ENCODE peak calls at places on chromosome 21, in eight cellular contexts. One of them, this sample, is unnamed.

GRCh38 chr21:27648560-27648959 is 681.7 kb upstream of the ADAMTS5 start:
- DNase-seq in amygdala: no peak
- DNase-seq in cardiac fibroblast: peak
- DNase-seq in progenitor cell of endocrine pancreas: no peak
- DNase-seq in glutamatergic neuron: no peak
- DNase-seq in kidney tubule cell: peak
- DNase-seq in HFF-Myc: peak
- DNase-seq in GM03348: peak
- DNase-seq in this sample: no peak

GRCh38 chr21:37915941-37916794 is at the start of gene KCNJ6:
- DNase-seq in amygdala: no peak
- DNase-seq in cardiac fibroblast: peak
- DNase-seq in progenitor cell of endocrine pancreas: peak
- DNase-seq in glutamatergic neuron: peak
- DNase-seq in kidney tubule cell: peak
- DNase-seq in HFF-Myc: no peak
- DNase-seq in GM03348: peak
- DNase-seq in this sample: no peak

GRCh38 chr21:33973268-33973667 is 57.7 kb upstream of the ATP5PO start:
- DNase-seq in amygdala: no peak
- DNase-seq in cardiac fibroblast: no peak
- DNase-seq in progenitor cell of endocrine pancreas: no peak
- DNase-seq in glutamatergic neuron: no peak
- DNase-seq in kidney tubule cell: no peak
- DNase-seq in HFF-Myc: no peak
- DNase-seq in GM03348: no peak
- DNase-seq in this sample: no peak

GRCh38 chr21:42524341-42525227 is 10.9 kb downstream of the SLC37A1 start:
- DNase-seq in amygdala: no peak
- DNase-seq in cardiac fibroblast: peak
- DNase-seq in progenitor cell of endocrine pancreas: peak
- DNase-seq in glutamatergic neuron: peak
- DNase-seq in kidney tubule cell: peak
- DNase-seq in HFF-Myc: peak
- DNase-seq in GM03348: no peak
- DNase-seq in this sample: no peak

GRCh38 chr21:38913120-38913975 is 107.6 kb downstream of the ETS2 start:
- DNase-seq in amygdala: no peak
- DNase-seq in cardiac fibroblast: peak
- DNase-seq in progenitor cell of endocrine pancreas: peak
- DNase-seq in glutamatergic neuron: peak
- DNase-seq in kidney tubule cell: peak
- DNase-seq in HFF-Myc: no peak
- DNase-seq in GM03348: peak
- DNase-seq in this sample: peak

GRCh38 chr21:41932576-41933258 is 21.1 kb downstream of the C2CD2 start:
- DNase-seq in amygdala: no peak
- DNase-seq in cardiac fibroblast: no peak
- DNase-seq in progenitor cell of endocrine pancreas: no peak
- DNase-seq in glutamatergic neuron: no peak
- DNase-seq in kidney tubule cell: peak
- DNase-seq in HFF-Myc: no peak
- DNase-seq in GM03348: peak
- DNase-seq in this sample: peak

GRCh38 chr21:38326429-38326828 is 69.6 kb downstream of the KCNJ15 start:
- DNase-seq in amygdala: no peak
- DNase-seq in cardiac fibroblast: no peak
- DNase-seq in progenitor cell of endocrine pancreas: no peak
- DNase-seq in glutamatergic neuron: no peak
- DNase-seq in kidney tubule cell: no peak
- DNase-seq in HFF-Myc: no peak
- DNase-seq in GM03348: no peak
- DNase-seq in this sample: no peak

GRCh38 chr21:34698270-34699015 is 29.6 kb downstream of the CLIC6 start:
- DNase-seq in amygdala: no peak
- DNase-seq in cardiac fibroblast: no peak
- DNase-seq in progenitor cell of endocrine pancreas: no peak
- DNase-seq in glutamatergic neuron: no peak
- DNase-seq in kidney tubule cell: peak
- DNase-seq in HFF-Myc: no peak
- DNase-seq in GM03348: no peak
- DNase-seq in this sample: no peak

GRCh38 chr21:21897275-21897883 is 899.2 kb downstream of the NCAM2 start:
- DNase-seq in amygdala: no peak
- DNase-seq in cardiac fibroblast: no peak
- DNase-seq in progenitor cell of endocrine pancreas: no peak
- DNase-seq in glutamatergic neuron: no peak
- DNase-seq in kidney tubule cell: no peak
- DNase-seq in HFF-Myc: no peak
- DNase-seq in GM03348: peak
- DNase-seq in this sample: no peak

GRCh38 chr21:36627242-36627641 is 71.7 kb upstream of the SIM2 start:
- DNase-seq in amygdala: no peak
- DNase-seq in cardiac fibroblast: no peak
- DNase-seq in progenitor cell of endocrine pancreas: no peak
- DNase-seq in glutamatergic neuron: no peak
- DNase-seq in kidney tubule cell: peak
- DNase-seq in HFF-Myc: no peak
- DNase-seq in GM03348: peak
- DNase-seq in this sample: no peak

GRCh38 chr21:36692125-36692843 is 6.6 kb upstream of the SIM2 start:
- DNase-seq in amygdala: no peak
- DNase-seq in cardiac fibroblast: no peak
- DNase-seq in progenitor cell of endocrine pancreas: no peak
- DNase-seq in glutamatergic neuron: no peak
- DNase-seq in kidney tubule cell: peak
- DNase-seq in HFF-Myc: no peak
- DNase-seq in GM03348: no peak
- DNase-seq in this sample: no peak

GRCh38 chr21:40191196-40191595 is 324.0 kb downstream of the PCP4 start:
- DNase-seq in amygdala: no peak
- DNase-seq in cardiac fibroblast: no peak
- DNase-seq in progenitor cell of endocrine pancreas: no peak
- DNase-seq in glutamatergic neuron: no peak
- DNase-seq in kidney tubule cell: no peak
- DNase-seq in HFF-Myc: no peak
- DNase-seq in GM03348: no peak
- DNase-seq in this sample: no peak

GRCh38 chr21:35019631-35020032 is 29.5 kb downstream of the RUNX1 start:
- DNase-seq in amygdala: no peak
- DNase-seq in cardiac fibroblast: no peak
- DNase-seq in progenitor cell of endocrine pancreas: peak
- DNase-seq in glutamatergic neuron: no peak
- DNase-seq in kidney tubule cell: peak
- DNase-seq in HFF-Myc: no peak
- DNase-seq in GM03348: no peak
- DNase-seq in this sample: no peak

GRCh38 chr21:28979092-28979491 is 13.6 kb downstream of the LTN1 start:
- DNase-seq in amygdala: no peak
- DNase-seq in cardiac fibroblast: no peak
- DNase-seq in progenitor cell of endocrine pancreas: no peak
- DNase-seq in glutamatergic neuron: no peak
- DNase-seq in kidney tubule cell: no peak
- DNase-seq in HFF-Myc: no peak
- DNase-seq in GM03348: no peak
- DNase-seq in this sample: no peak

GRCh38 chr21:28537371-28538079 is 455.2 kb downstream of the LTN1 start:
- DNase-seq in amygdala: no peak
- DNase-seq in cardiac fibroblast: peak
- DNase-seq in progenitor cell of endocrine pancreas: no peak
- DNase-seq in glutamatergic neuron: no peak
- DNase-seq in kidney tubule cell: no peak
- DNase-seq in HFF-Myc: peak
- DNase-seq in GM03348: peak
- DNase-seq in this sample: no peak

GRCh38 chr21:39071623-39072214 is 111.5 kb downstream of the PSMG1 start:
- DNase-seq in amygdala: no peak
- DNase-seq in cardiac fibroblast: peak
- DNase-seq in progenitor cell of endocrine pancreas: no peak
- DNase-seq in glutamatergic neuron: no peak
- DNase-seq in kidney tubule cell: no peak
- DNase-seq in HFF-Myc: no peak
- DNase-seq in GM03348: no peak
- DNase-seq in this sample: no peak

GRCh38 chr21:35324372-35325220 is 275.5 kb upstream of the RUNX1 start:
- DNase-seq in amygdala: no peak
- DNase-seq in cardiac fibroblast: peak
- DNase-seq in progenitor cell of endocrine pancreas: no peak
- DNase-seq in glutamatergic neuron: no peak
- DNase-seq in kidney tubule cell: peak
- DNase-seq in HFF-Myc: peak
- DNase-seq in GM03348: peak
- DNase-seq in this sample: no peak

GRCh38 chr21:38277501-38278111 is 20.8 kb downstream of the KCNJ15 start:
- DNase-seq in amygdala: no peak
- DNase-seq in cardiac fibroblast: peak
- DNase-seq in progenitor cell of endocrine pancreas: no peak
- DNase-seq in glutamatergic neuron: no peak
- DNase-seq in kidney tubule cell: peak
- DNase-seq in HFF-Myc: peak
- DNase-seq in GM03348: peak
- DNase-seq in this sample: no peak

GRCh38 chr21:45423201-45423955 is 18.4 kb downstream of the COL18A1 start:
- DNase-seq in amygdala: no peak
- DNase-seq in cardiac fibroblast: no peak
- DNase-seq in progenitor cell of endocrine pancreas: no peak
- DNase-seq in glutamatergic neuron: no peak
- DNase-seq in kidney tubule cell: peak
- DNase-seq in HFF-Myc: no peak
- DNase-seq in GM03348: no peak
- DNase-seq in this sample: no peak

GRCh38 chr21:43763901-43764523 is 12.1 kb downstream of the CSTB start:
- DNase-seq in amygdala: no peak
- DNase-seq in cardiac fibroblast: no peak
- DNase-seq in progenitor cell of endocrine pancreas: no peak
- DNase-seq in glutamatergic neuron: no peak
- DNase-seq in kidney tubule cell: no peak
- DNase-seq in HFF-Myc: no peak
- DNase-seq in GM03348: no peak
- DNase-seq in this sample: no peak

This sample was measured in HCT116.